ENCODE peak calls at places on chromosomes 2 and 18, in seven cellular contexts. M is retina, B is GM12864, P is T-cell, J is fibroblast of gingiva, D is midbrain, C is left colon. V is an unnamed sample.

GRCh38 chr2:107585851-107586250 is 240.8 kb upstream of the RGPD4 start:
- DNase-seq in M (no peak), B (no peak), P (no peak), J (no peak), D (no peak), C (no peak), V (no peak)

GRCh38 chr18:24530630-24531111 is 70.2 kb downstream of the HRH4 start:
- DNase-seq in M (no peak), B (no peak), P (no peak), J (no peak), D (no peak), C (no peak), V (peak)

GRCh38 chr2:74881176-74881575 is 47.2 kb downstream of the HK2 start:
- DNase-seq in M (no peak), B (no peak), P (no peak), J (no peak), D (no peak), C (no peak), V (no peak)

GRCh38 chr18:27005589-27005988 is 140.1 kb upstream of the AQP4 start:
- DNase-seq in M (no peak), B (no peak), P (no peak), J (no peak), D (no peak), C (no peak), V (peak)

GRCh38 chr2:20496477-20496876 is 49.6 kb downstream of the RHOB start:
- DNase-seq in M (no peak), B (no peak), P (no peak), J (no peak), D (no peak), C (no peak), V (no peak)

GRCh38 chr2:113211226-113212105 is 37.7 kb downstream of the PSD4 start:
- DNase-seq in M (no peak), B (no peak), P (no peak), J (peak), D (no peak), C (no peak), V (no peak)

GRCh38 chr2:120066708-120067547 is 54.1 kb downstream of the EPB41L5 start:
- DNase-seq in M (no peak), B (no peak), P (no peak), J (peak), D (no peak), C (no peak), V (peak)

GRCh38 chr2:64063924-64064331 is 44.7 kb upstream of the VPS54 start:
- DNase-seq in M (no peak), B (no peak), P (no peak), J (no peak), D (no peak), C (peak), V (no peak)

GRCh38 chr2:222982010-222982908 is 69.7 kb upstream of the KCNE4 start:
- DNase-seq in M (peak), B (no peak), P (no peak), J (peak), D (peak), C (no peak), V (peak)

GRCh38 chr2:128408349-128409305 is 90.0 kb upstream of the HS6ST1 start:
- DNase-seq in M (no peak), B (no peak), P (no peak), J (peak), D (no peak), C (peak), V (no peak)

GRCh38 chr18:8508320-8508719 is 100.9 kb upstream of the RAB12 start:
- DNase-seq in M (no peak), B (no peak), P (no peak), J (no peak), D (no peak), C (no peak), V (no peak)

GRCh38 chr18:63089041-63089440 is 230.5 kb downstream of the BCL2 start:
- DNase-seq in M (no peak), B (no peak), P (no peak), J (no peak), D (no peak), C (no peak), V (no peak)

GRCh38 chr2:207248702-207249355 is 83.1 kb upstream of the KLF7 start:
- DNase-seq in M (no peak), B (no peak), P (no peak), J (no peak), D (no peak), C (no peak), V (no peak)

GRCh38 chr2:80896576-80896975 is 592.0 kb upstream of the LRRTM1 start:
- DNase-seq in M (no peak), B (no peak), P (no peak), J (no peak), D (no peak), C (no peak), V (no peak)

GRCh38 chr2:75547345-75548035 is 13.2 kb downstream of the EVA1A start:
- DNase-seq in M (no peak), B (no peak), P (no peak), J (no peak), D (no peak), C (no peak), V (no peak)

V was measured in COR-L47.